ENCODE peak calls at places on chromosomes 7 and 10, in four cellular contexts. One of them, this sample, is unnamed.

GRCh38 chr10:51073035-51073434 is 1.3 kb upstream of the PRKG1 start:
- DNase-seq in NCI-H82: no peak
- DNase-seq in GM23248: no peak
- DNase-seq in activated CD8-positive, alpha-beta memory T cell treated with anti-CD3 and anti-CD28 coated beads, Interleukin-2, amount 50 U/mL, for 48 hours: no peak
- DNase-seq in this sample: no peak

GRCh38 chr7:651032-651728 is 75.3 kb upstream of the DNAAF5 start:
- DNase-seq in activated CD8-positive, alpha-beta memory T cell treated with anti-CD3 and anti-CD28 coated beads, Interleukin-2, amount 50 U/mL, for 48 hours: no peak
- DNase-seq in GM23248: no peak
- DNase-seq in NCI-H82: no peak
- DNase-seq in this sample: no peak

GRCh38 chr7:101367676-101368075 is 5.0 kb downstream of the COL26A1 start:
- DNase-seq in NCI-H82: no peak
- DNase-seq in GM23248: no peak
- DNase-seq in activated CD8-positive, alpha-beta memory T cell treated with anti-CD3 and anti-CD28 coated beads, Interleukin-2, amount 50 U/mL, for 48 hours: no peak
- DNase-seq in this sample: no peak

GRCh38 chr7:542935-543789 is 23.5 kb upstream of the PDGFA start:
- DNase-seq in NCI-H82: no peak
- DNase-seq in GM23248: peak; percentile 95
- DNase-seq in activated CD8-positive, alpha-beta memory T cell treated with anti-CD3 and anti-CD28 coated beads, Interleukin-2, amount 50 U/mL, for 48 hours: peak; percentile 67
- DNase-seq in this sample: peak; percentile 99

GRCh38 chr10:129417164-129417563 is 49.9 kb upstream of the MGMT start:
- DNase-seq in NCI-H82: peak; percentile 20
- DNase-seq in activated CD8-positive, alpha-beta memory T cell treated with anti-CD3 and anti-CD28 coated beads, Interleukin-2, amount 50 U/mL, for 48 hours: no peak
- DNase-seq in GM23248: peak; percentile 63
- DNase-seq in this sample: peak; percentile 22

GRCh38 chr7:49848211-49848841 is 74.9 kb downstream of the VWC2 start:
- DNase-seq in activated CD8-positive, alpha-beta memory T cell treated with anti-CD3 and anti-CD28 coated beads, Interleukin-2, amount 50 U/mL, for 48 hours: no peak
- DNase-seq in NCI-H82: no peak
- DNase-seq in GM23248: no peak
- DNase-seq in this sample: no peak

GRCh38 chr10:94011296-94011695 is 17.6 kb downstream of the PLCE1 start:
- DNase-seq in NCI-H82: no peak
- DNase-seq in GM23248: no peak
- DNase-seq in activated CD8-positive, alpha-beta memory T cell treated with anti-CD3 and anti-CD28 coated beads, Interleukin-2, amount 50 U/mL, for 48 hours: no peak
- DNase-seq in this sample: no peak

GRCh38 chr10:43392757-43393156 is 16.2 kb downstream of the HNRNPF start:
- DNase-seq in activated CD8-positive, alpha-beta memory T cell treated with anti-CD3 and anti-CD28 coated beads, Interleukin-2, amount 50 U/mL, for 48 hours: no peak
- DNase-seq in NCI-H82: peak; percentile 66
- DNase-seq in GM23248: no peak
- DNase-seq in this sample: no peak

This sample was measured in LHCN-M2.